ENCODE peak calls at places on chromosomes 4 and X, in seven cellular contexts. One of them, this sample, is unnamed. For H3K36me3, the result is how much of the 10 kb centered on the place peaks cover.

GRCh38 chr4:6224725-6225124 is 24.4 kb upstream of the JAKMIP1 start:
- DNase-seq in cardiac muscle cell: no peak
- DNase-seq in adrenal gland: no peak
- DNase-seq in gastrocnemius medialis: no peak
- DNase-seq in effector memory CD4-positive, alpha-beta T cell: no peak
- DNase-seq in fibroblast of lung: no peak
- DNase-seq in breast epithelium: no peak
- DNase-seq in this sample: no peak

GRCh38 chr4:139841464-139842195 is 176.0 kb downstream of the MGST2 start:
- DNase-seq in cardiac muscle cell: no peak
- DNase-seq in adrenal gland: no peak
- DNase-seq in gastrocnemius medialis: no peak
- DNase-seq in effector memory CD4-positive, alpha-beta T cell: no peak
- DNase-seq in fibroblast of lung: no peak
- DNase-seq in breast epithelium: no peak
- DNase-seq in this sample: peak

GRCh38 chr4:184384056-184384809 is 90.1 kb downstream of the IRF2 start:
- DNase-seq in cardiac muscle cell: peak
- DNase-seq in adrenal gland: no peak
- DNase-seq in gastrocnemius medialis: peak
- DNase-seq in effector memory CD4-positive, alpha-beta T cell: no peak
- DNase-seq in fibroblast of lung: peak
- DNase-seq in breast epithelium: peak
- DNase-seq in this sample: no peak

GRCh38 chr4:5019274-5019673 is at the start of gene CYTL1:
- DNase-seq in cardiac muscle cell: peak
- DNase-seq in adrenal gland: no peak
- DNase-seq in gastrocnemius medialis: no peak
- DNase-seq in effector memory CD4-positive, alpha-beta T cell: no peak
- DNase-seq in fibroblast of lung: peak
- DNase-seq in breast epithelium: no peak
- DNase-seq in this sample: no peak

GRCh38 chr4:6693274-6694176 is at the start of gene S100P:
- DNase-seq in cardiac muscle cell: peak
- DNase-seq in adrenal gland: no peak
- DNase-seq in gastrocnemius medialis: no peak
- DNase-seq in effector memory CD4-positive, alpha-beta T cell: no peak
- DNase-seq in fibroblast of lung: no peak
- DNase-seq in breast epithelium: no peak
- DNase-seq in this sample: no peak

GRCh38 chr4:101304916-101305315 is 42.4 kb downstream of the PPP3CA start:
- DNase-seq in cardiac muscle cell: peak
- DNase-seq in adrenal gland: no peak
- DNase-seq in gastrocnemius medialis: no peak
- DNase-seq in effector memory CD4-positive, alpha-beta T cell: no peak
- DNase-seq in fibroblast of lung: peak
- DNase-seq in breast epithelium: no peak
- DNase-seq in this sample: no peak

GRCh38 chrX:63835361-63835760 is 50.3 kb upstream of the ARHGEF9 start:
- DNase-seq in cardiac muscle cell: no peak
- DNase-seq in adrenal gland: no peak
- DNase-seq in gastrocnemius medialis: no peak
- DNase-seq in effector memory CD4-positive, alpha-beta T cell: no peak
- DNase-seq in fibroblast of lung: no peak
- DNase-seq in breast epithelium: no peak
- DNase-seq in this sample: no peak

GRCh38 chrX:316351-317325 is 2.0 kb downstream of the GTPBP6 start:
- DNase-seq in cardiac muscle cell: no peak
- DNase-seq in adrenal gland: no peak
- DNase-seq in gastrocnemius medialis: no peak
- DNase-seq in effector memory CD4-positive, alpha-beta T cell: no peak
- DNase-seq in fibroblast of lung: no peak
- DNase-seq in breast epithelium: no peak
- DNase-seq in this sample: no peak

GRCh38 chr4:47744843-47745382 is 93.0 kb downstream of the CORIN start:
- DNase-seq in cardiac muscle cell: no peak
- DNase-seq in adrenal gland: no peak
- DNase-seq in gastrocnemius medialis: no peak
- DNase-seq in effector memory CD4-positive, alpha-beta T cell: no peak
- DNase-seq in fibroblast of lung: no peak
- DNase-seq in breast epithelium: no peak
- DNase-seq in this sample: no peak

GRCh38 chrX:79366888-79367749 is at the start of gene ITM2A:
- DNase-seq in cardiac muscle cell: peak
- DNase-seq in adrenal gland: no peak
- DNase-seq in gastrocnemius medialis: peak
- DNase-seq in effector memory CD4-positive, alpha-beta T cell: peak
- DNase-seq in fibroblast of lung: no peak
- DNase-seq in breast epithelium: peak
- DNase-seq in this sample: no peak

GRCh38 chr4:22969314-22969896 is 276.7 kb downstream of the GBA3 start:
- DNase-seq in cardiac muscle cell: peak
- DNase-seq in adrenal gland: no peak
- DNase-seq in gastrocnemius medialis: no peak
- DNase-seq in effector memory CD4-positive, alpha-beta T cell: no peak
- DNase-seq in fibroblast of lung: peak
- DNase-seq in breast epithelium: no peak
- DNase-seq in this sample: no peak

GRCh38 chr4:173332021-173332487 is 2.1 kb downstream of the HMGB2 start:
- DNase-seq in cardiac muscle cell: peak
- DNase-seq in adrenal gland: no peak
- DNase-seq in gastrocnemius medialis: no peak
- DNase-seq in effector memory CD4-positive, alpha-beta T cell: no peak
- DNase-seq in fibroblast of lung: no peak
- DNase-seq in breast epithelium: no peak
- DNase-seq in this sample: no peak
- H3K27ac ChIP-seq in cardiac muscle cell: no peak
- H3K27ac ChIP-seq in adrenal gland: peak
- H3K27ac ChIP-seq in gastrocnemius medialis: peak
- H3K27ac ChIP-seq in effector memory CD4-positive, alpha-beta T cell: peak
- H3K27ac ChIP-seq in fibroblast of lung: peak
- H3K27ac ChIP-seq in breast epithelium: no peak
- H3K27ac ChIP-seq in this sample: peak

GRCh38 chr4:2507259-2507658 is 29.2 kb upstream of the FAM193A start:
- DNase-seq in cardiac muscle cell: no peak
- DNase-seq in adrenal gland: no peak
- DNase-seq in gastrocnemius medialis: no peak
- DNase-seq in effector memory CD4-positive, alpha-beta T cell: no peak
- DNase-seq in fibroblast of lung: no peak
- DNase-seq in breast epithelium: no peak
- DNase-seq in this sample: no peak
- H3K36me3 ChIP-seq in cardiac muscle cell: under half
- H3K36me3 ChIP-seq in adrenal gland: under half
- H3K36me3 ChIP-seq in gastrocnemius medialis: under half
- H3K36me3 ChIP-seq in effector memory CD4-positive, alpha-beta T cell: under half
- H3K36me3 ChIP-seq in fibroblast of lung: under half
- H3K36me3 ChIP-seq in breast epithelium: under half
- H3K36me3 ChIP-seq in this sample: half or more

DNA sequence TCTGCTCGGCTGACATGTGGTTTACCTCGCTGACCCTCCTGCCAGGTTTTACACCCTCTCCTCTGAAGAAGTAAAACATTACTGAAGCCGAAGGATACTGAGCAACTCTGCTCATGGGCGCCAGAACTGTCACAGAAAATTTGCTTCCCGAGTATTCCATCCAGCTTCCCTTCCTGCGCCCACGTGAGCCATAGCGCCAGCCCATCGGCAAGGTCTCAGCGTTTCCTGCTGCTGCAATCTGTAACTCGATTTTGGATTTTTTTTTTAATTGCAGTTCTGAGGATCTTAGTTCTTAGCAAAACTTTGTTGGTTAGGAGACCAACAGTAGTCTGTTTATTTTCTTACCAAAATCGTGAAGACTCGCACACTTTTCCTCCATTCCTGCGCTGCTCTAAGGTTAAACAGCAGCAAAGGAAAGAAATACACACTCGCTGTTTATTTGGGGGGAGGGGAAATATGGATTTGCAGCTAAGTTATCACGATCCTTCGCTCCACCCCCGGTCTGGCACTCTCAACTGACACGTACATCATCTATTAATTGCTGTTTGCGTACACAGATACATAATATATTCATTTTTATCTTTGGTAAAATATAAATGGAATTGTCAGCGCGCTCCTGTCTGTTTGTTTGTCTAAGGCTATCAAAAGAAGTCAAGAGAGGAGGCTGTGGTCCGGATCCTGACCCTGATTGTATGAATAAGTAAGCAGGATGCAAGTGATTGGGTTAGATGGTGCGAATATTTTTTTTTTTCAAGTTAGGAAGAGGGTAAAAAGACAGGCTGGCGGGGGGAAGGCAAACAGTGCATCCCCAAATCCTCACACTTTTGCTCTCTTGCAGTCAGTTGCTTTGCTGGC is at the start of gene TLL1:
- DNase-seq in cardiac muscle cell: peak
- DNase-seq in adrenal gland: no peak
- DNase-seq in gastrocnemius medialis: no peak
- DNase-seq in effector memory CD4-positive, alpha-beta T cell: no peak
- DNase-seq in fibroblast of lung: peak
- DNase-seq in breast epithelium: no peak
- DNase-seq in this sample: no peak
- H3K27ac ChIP-seq in cardiac muscle cell: no peak
- H3K27ac ChIP-seq in adrenal gland: peak
- H3K27ac ChIP-seq in gastrocnemius medialis: peak
- H3K27ac ChIP-seq in effector memory CD4-positive, alpha-beta T cell: no peak
- H3K27ac ChIP-seq in fibroblast of lung: no peak
- H3K27ac ChIP-seq in breast epithelium: peak
- H3K27ac ChIP-seq in this sample: peak

DNA sequence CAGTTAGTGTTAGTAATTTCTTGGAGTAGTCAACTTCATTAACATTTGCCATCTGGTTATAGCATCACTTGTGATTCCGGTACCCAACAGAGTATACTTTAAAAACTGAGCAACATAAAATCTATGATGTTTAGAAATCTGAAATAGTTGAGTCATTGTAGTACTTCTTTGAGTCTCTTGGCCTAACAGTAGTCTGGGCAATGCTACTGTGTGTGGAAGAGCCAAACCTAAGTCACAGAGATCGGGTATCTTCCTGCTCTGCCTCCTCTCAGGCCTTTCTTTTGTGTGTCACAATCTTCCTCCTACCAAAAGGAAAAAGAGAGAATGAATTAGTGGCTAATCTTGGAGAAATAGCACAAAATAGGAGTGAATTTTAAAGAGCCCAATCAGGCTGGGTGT is 25.5 kb downstream of the DCUN1D4 start:
- DNase-seq in cardiac muscle cell: no peak
- DNase-seq in adrenal gland: no peak
- DNase-seq in gastrocnemius medialis: no peak
- DNase-seq in effector memory CD4-positive, alpha-beta T cell: no peak
- DNase-seq in fibroblast of lung: no peak
- DNase-seq in breast epithelium: no peak
- DNase-seq in this sample: no peak
- H3K36me3 ChIP-seq in cardiac muscle cell: under half
- H3K36me3 ChIP-seq in adrenal gland: under half
- H3K36me3 ChIP-seq in gastrocnemius medialis: under half
- H3K36me3 ChIP-seq in effector memory CD4-positive, alpha-beta T cell: under half
- H3K36me3 ChIP-seq in fibroblast of lung: under half
- H3K36me3 ChIP-seq in breast epithelium: under half
- H3K36me3 ChIP-seq in this sample: half or more

GRCh38 chr4:127055349-127055748 is 577.4 kb upstream of the INTU start:
- DNase-seq in cardiac muscle cell: peak
- DNase-seq in adrenal gland: no peak
- DNase-seq in gastrocnemius medialis: no peak
- DNase-seq in effector memory CD4-positive, alpha-beta T cell: no peak
- DNase-seq in fibroblast of lung: peak
- DNase-seq in breast epithelium: peak
- DNase-seq in this sample: no peak
- H3K27ac ChIP-seq in cardiac muscle cell: no peak
- H3K27ac ChIP-seq in adrenal gland: no peak
- H3K27ac ChIP-seq in gastrocnemius medialis: no peak
- H3K27ac ChIP-seq in effector memory CD4-positive, alpha-beta T cell: no peak
- H3K27ac ChIP-seq in fibroblast of lung: no peak
- H3K27ac ChIP-seq in breast epithelium: no peak
- H3K27ac ChIP-seq in this sample: no peak

DNA sequence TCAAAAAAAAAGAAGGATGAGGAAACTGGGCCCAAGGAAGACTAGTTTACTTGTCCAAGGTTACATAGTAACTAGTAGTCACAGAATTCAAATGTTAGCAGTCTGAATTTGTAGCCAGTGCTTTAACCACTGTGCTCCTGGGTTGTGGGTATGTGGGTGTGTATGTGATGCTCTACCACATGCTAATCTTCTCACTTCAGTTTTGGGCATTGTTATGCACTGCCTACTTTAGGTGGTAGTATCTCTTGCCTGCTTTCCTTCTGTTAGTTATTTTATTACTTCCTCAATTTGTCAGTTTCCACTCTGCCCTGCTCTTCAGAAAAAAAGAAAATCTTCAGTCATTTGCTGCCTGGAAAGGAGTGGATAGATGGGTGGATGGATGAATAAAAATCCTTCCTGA is 219.2 kb downstream of the RPA4 start:
- DNase-seq in cardiac muscle cell: no peak
- DNase-seq in adrenal gland: no peak
- DNase-seq in gastrocnemius medialis: no peak
- DNase-seq in effector memory CD4-positive, alpha-beta T cell: no peak
- DNase-seq in fibroblast of lung: no peak
- DNase-seq in breast epithelium: no peak
- DNase-seq in this sample: no peak
- H3K36me3 ChIP-seq in cardiac muscle cell: under half
- H3K36me3 ChIP-seq in adrenal gland: under half
- H3K36me3 ChIP-seq in gastrocnemius medialis: under half
- H3K36me3 ChIP-seq in effector memory CD4-positive, alpha-beta T cell: under half
- H3K36me3 ChIP-seq in fibroblast of lung: under half
- H3K36me3 ChIP-seq in breast epithelium: under half
- H3K36me3 ChIP-seq in this sample: under half

GRCh38 chr4:95080969-95081368 is 323.2 kb downstream of the BMPR1B start:
- DNase-seq in cardiac muscle cell: no peak
- DNase-seq in adrenal gland: no peak
- DNase-seq in gastrocnemius medialis: no peak
- DNase-seq in effector memory CD4-positive, alpha-beta T cell: no peak
- DNase-seq in fibroblast of lung: no peak
- DNase-seq in breast epithelium: no peak
- DNase-seq in this sample: no peak
- H3K27ac ChIP-seq in cardiac muscle cell: no peak
- H3K27ac ChIP-seq in adrenal gland: no peak
- H3K27ac ChIP-seq in gastrocnemius medialis: no peak
- H3K27ac ChIP-seq in effector memory CD4-positive, alpha-beta T cell: no peak
- H3K27ac ChIP-seq in fibroblast of lung: no peak
- H3K27ac ChIP-seq in breast epithelium: no peak
- H3K27ac ChIP-seq in this sample: no peak

GRCh38 chr4:2832309-2832980 is 11.2 kb upstream of the ADD1 start:
- DNase-seq in cardiac muscle cell: no peak
- DNase-seq in adrenal gland: no peak
- DNase-seq in gastrocnemius medialis: peak
- DNase-seq in effector memory CD4-positive, alpha-beta T cell: no peak
- DNase-seq in fibroblast of lung: no peak
- DNase-seq in breast epithelium: no peak
- DNase-seq in this sample: no peak
- H3K36me3 ChIP-seq in cardiac muscle cell: under half
- H3K36me3 ChIP-seq in adrenal gland: half or more
- H3K36me3 ChIP-seq in gastrocnemius medialis: under half
- H3K36me3 ChIP-seq in effector memory CD4-positive, alpha-beta T cell: half or more
- H3K36me3 ChIP-seq in fibroblast of lung: under half
- H3K36me3 ChIP-seq in breast epithelium: under half
- H3K36me3 ChIP-seq in this sample: half or more

DNA sequence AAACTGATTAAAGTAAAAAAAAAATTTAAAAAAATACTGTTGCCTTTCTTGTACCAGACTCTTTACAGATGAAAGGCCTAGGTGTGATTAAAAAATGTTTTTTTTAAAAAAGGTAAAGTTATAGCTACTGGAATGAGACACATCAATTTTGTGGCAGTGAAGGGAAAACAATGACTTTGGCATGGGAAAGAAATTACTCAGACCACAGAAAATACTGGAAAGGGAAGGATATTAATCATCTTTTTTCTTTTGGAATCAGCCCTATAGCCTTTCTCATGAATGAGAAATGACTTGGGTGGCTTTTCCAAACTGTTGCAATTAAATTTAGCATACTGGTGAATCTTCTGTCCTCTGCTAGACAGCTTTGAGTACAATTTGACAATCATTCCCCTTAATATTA is 97.4 kb upstream of the ARSJ start:
- DNase-seq in cardiac muscle cell: no peak
- DNase-seq in adrenal gland: no peak
- DNase-seq in gastrocnemius medialis: no peak
- DNase-seq in effector memory CD4-positive, alpha-beta T cell: no peak
- DNase-seq in fibroblast of lung: peak
- DNase-seq in breast epithelium: no peak
- DNase-seq in this sample: no peak
- H3K27ac ChIP-seq in cardiac muscle cell: no peak
- H3K27ac ChIP-seq in adrenal gland: no peak
- H3K27ac ChIP-seq in gastrocnemius medialis: no peak
- H3K27ac ChIP-seq in effector memory CD4-positive, alpha-beta T cell: no peak
- H3K27ac ChIP-seq in fibroblast of lung: no peak
- H3K27ac ChIP-seq in breast epithelium: no peak
- H3K27ac ChIP-seq in this sample: no peak

This sample was measured in esophagus muscularis mucosa.